ENCODE peak calls at places on chromosomes 7 and 10, in eight cellular contexts. O is ovary, M is heart left ventricle, V is GM12892, Q is NB4, F is HCT116, A is right lobe of liver, W is H54. I is an unnamed sample.

GRCh38 chr7:142866361-142867096 is 11.7 kb downstream of the EPHB6 start:
- DNase-seq in O (no peak), M (peak), V (no peak), Q (no peak), F (no peak), A (no peak), W (peak), I (peak)

GRCh38 chr7:7830122-7830878 is 111.9 kb upstream of the RPA3 start:
- DNase-seq in O (no peak), M (no peak), V (no peak), Q (no peak), F (no peak), A (no peak), W (no peak), I (no peak)

GRCh38 chr7:78473011-78473410 is 674.4 kb downstream of the PHTF2 start:
- DNase-seq in O (no peak), M (no peak), V (no peak), Q (no peak), F (no peak), A (no peak), W (no peak), I (no peak)

GRCh38 chr10:124701881-124702656 is 42.1 kb downstream of the FAM53B start:
- DNase-seq in O (peak), M (peak), V (no peak), Q (no peak), F (no peak), A (peak), W (no peak), I (peak)

GRCh38 chr10:60646966-60647796 is 131.1 kb upstream of the CDK1 start:
- DNase-seq in O (no peak), M (no peak), V (no peak), Q (peak), F (peak), A (no peak), W (no peak), I (peak)

GRCh38 chr7:73557397-73558257 is at the start of gene BCL7B:
- DNase-seq in O (peak), M (peak), V (peak), Q (peak), F (peak), A (peak), W (peak), I (peak)

GRCh38 chr7:87852306-87852705 is 23.9 kb downstream of the SLC25A40 start:
- DNase-seq in O (no peak), M (no peak), V (no peak), Q (peak), F (no peak), A (no peak), W (no peak), I (no peak)

GRCh38 chr10:29048506-29048905 is 240.4 kb upstream of the LYZL1 start:
- DNase-seq in O (no peak), M (no peak), V (no peak), Q (no peak), F (no peak), A (no peak), W (no peak), I (no peak)

GRCh38 chr10:12638103-12638502 is 288.8 kb downstream of the CAMK1D start:
- DNase-seq in O (no peak), M (no peak), V (no peak), Q (peak), F (no peak), A (no peak), W (no peak), I (no peak)

GRCh38 chr10:130686680-130687300 is 550.6 kb downstream of the GLRX3 start:
- DNase-seq in O (no peak), M (no peak), V (no peak), Q (peak), F (no peak), A (no peak), W (no peak), I (no peak)

GRCh38 chr7:47444376-47445098 is 137.4 kb downstream of the TNS3 start:
- DNase-seq in O (no peak), M (no peak), V (no peak), Q (peak), F (no peak), A (no peak), W (no peak), I (peak)

GRCh38 chr7:111363099-111363498 is 199.2 kb downstream of the IMMP2L start:
- DNase-seq in O (no peak), M (no peak), V (no peak), Q (no peak), F (no peak), A (no peak), W (no peak), I (no peak)

GRCh38 chr7:69597278-69598076 is 798 bp upstream of the AUTS2 start:
- DNase-seq in O (no peak), M (peak), V (peak), Q (peak), F (no peak), A (peak), W (peak), I (peak)

GRCh38 chr7:12785473-12785872 is 98.0 kb downstream of the ARL4A start:
- DNase-seq in O (no peak), M (no peak), V (no peak), Q (no peak), F (no peak), A (no peak), W (no peak), I (no peak)

GRCh38 chr10:73060173-73060572 is 36.5 kb downstream of the P4HA1 start:
- DNase-seq in O (no peak), M (no peak), V (no peak), Q (no peak), F (no peak), A (no peak), W (no peak), I (no peak)

GRCh38 chr10:100043796-100044195 is 34.0 kb upstream of the DNMBP start:
- DNase-seq in O (peak), M (peak), V (no peak), Q (peak), F (no peak), A (no peak), W (no peak), I (no peak)

GRCh38 chr7:6436385-6436685 is 11.4 kb downstream of the DAGLB start:
- DNase-seq in O (no peak), M (no peak), V (no peak), Q (peak), F (no peak), A (no peak), W (no peak), I (peak)

GRCh38 chr10:60762554-60762953 is 15.7 kb upstream of the CDK1 start:
- DNase-seq in O (no peak), M (no peak), V (no peak), Q (no peak), F (no peak), A (no peak), W (no peak), I (no peak)

GRCh38 chr10:76560338-76560737 is 1077.3 kb downstream of the KCNMA1 start:
- DNase-seq in O (no peak), M (no peak), V (no peak), Q (no peak), F (no peak), A (no peak), W (no peak), I (no peak)

GRCh38 chr7:78970440-78970916 is 483.0 kb downstream of the MAGI2 start:
- DNase-seq in O (no peak), M (no peak), V (no peak), Q (no peak), F (no peak), A (no peak), W (no peak), I (no peak)

GRCh38 chr10:104445359-104445758 is 91.7 kb downstream of the CFAP58 start:
- DNase-seq in O (no peak), M (no peak), V (no peak), Q (no peak), F (no peak), A (no peak), W (peak), I (no peak)

GRCh38 chr10:116106611-116107010 is 166.4 kb downstream of the GFRA1 start:
- DNase-seq in O (no peak), M (no peak), V (no peak), Q (no peak), F (no peak), A (no peak), W (no peak), I (no peak)

GRCh38 chr10:1374901-1375804 is 319.0 kb downstream of the WDR37 start:
- DNase-seq in O (no peak), M (no peak), V (no peak), Q (no peak), F (no peak), A (no peak), W (no peak), I (no peak)

GRCh38 chr7:108181073-108181985 is 51.2 kb upstream of the LAMB4 start:
- DNase-seq in O (no peak), M (no peak), V (no peak), Q (peak), F (peak), A (no peak), W (no peak), I (peak)

GRCh38 chr7:32116436-32116835 is 46.2 kb upstream of the PDE1C start:
- DNase-seq in O (no peak), M (no peak), V (no peak), Q (no peak), F (no peak), A (no peak), W (no peak), I (no peak)

GRCh38 chr10:46520941-46521340 is 35.5 kb downstream of the GPRIN2 start:
- DNase-seq in O (peak), M (peak), V (no peak), Q (no peak), F (no peak), A (peak), W (peak), I (no peak)

GRCh38 chr10:5765617-5766016 is 47.6 kb downstream of the GDI2 start:
- DNase-seq in O (no peak), M (no peak), V (no peak), Q (no peak), F (no peak), A (no peak), W (no peak), I (no peak)

GRCh38 chr10:5761220-5761619 is 52.0 kb downstream of the GDI2 start:
- DNase-seq in O (no peak), M (no peak), V (no peak), Q (no peak), F (no peak), A (no peak), W (no peak), I (no peak)

GRCh38 chr10:5762531-5762930 is 50.7 kb downstream of the GDI2 start:
- DNase-seq in O (no peak), M (no peak), V (no peak), Q (no peak), F (no peak), A (no peak), W (no peak), I (no peak)

GRCh38 chr10:5766189-5766588 is 47.0 kb downstream of the GDI2 start:
- DNase-seq in O (no peak), M (no peak), V (no peak), Q (no peak), F (no peak), A (no peak), W (no peak), I (no peak)

GRCh38 chr10:5764422-5765297 is 48.6 kb downstream of the GDI2 start:
- DNase-seq in O (no peak), M (no peak), V (no peak), Q (no peak), F (no peak), A (no peak), W (no peak), I (no peak)
- TF ChIP-seq POLR2A in O (no peak), M (no peak), V (no peak), Q (no peak), F (no peak), A (no peak), W (no peak), I (no peak)

GRCh38 chr10:119398996-119399395 is 143.5 kb downstream of the RGS10 start:
- DNase-seq in O (no peak), M (no peak), V (no peak), Q (no peak), F (no peak), A (no peak), W (no peak), I (no peak)

GRCh38 chr10:119403927-119404326 is 138.6 kb downstream of the RGS10 start:
- DNase-seq in O (no peak), M (no peak), V (no peak), Q (no peak), F (no peak), A (no peak), W (no peak), I (no peak)

GRCh38 chr10:119399466-119399865 is 143.1 kb downstream of the RGS10 start:
- DNase-seq in O (no peak), M (no peak), V (no peak), Q (no peak), F (no peak), A (no peak), W (no peak), I (no peak)

GRCh38 chr10:119404719-119405504 is 137.6 kb downstream of the RGS10 start:
- DNase-seq in O (no peak), M (no peak), V (no peak), Q (peak), F (no peak), A (no peak), W (no peak), I (no peak)

GRCh38 chr10:119401671-119402395 is 140.7 kb downstream of the RGS10 start:
- DNase-seq in O (peak), M (peak), V (no peak), Q (no peak), F (peak), A (no peak), W (peak), I (peak)
- TF ChIP-seq POLR2A in O (peak), M (peak), V (no peak), Q (no peak), F (no peak), A (no peak), W (no peak), I (no peak)

DNA sequence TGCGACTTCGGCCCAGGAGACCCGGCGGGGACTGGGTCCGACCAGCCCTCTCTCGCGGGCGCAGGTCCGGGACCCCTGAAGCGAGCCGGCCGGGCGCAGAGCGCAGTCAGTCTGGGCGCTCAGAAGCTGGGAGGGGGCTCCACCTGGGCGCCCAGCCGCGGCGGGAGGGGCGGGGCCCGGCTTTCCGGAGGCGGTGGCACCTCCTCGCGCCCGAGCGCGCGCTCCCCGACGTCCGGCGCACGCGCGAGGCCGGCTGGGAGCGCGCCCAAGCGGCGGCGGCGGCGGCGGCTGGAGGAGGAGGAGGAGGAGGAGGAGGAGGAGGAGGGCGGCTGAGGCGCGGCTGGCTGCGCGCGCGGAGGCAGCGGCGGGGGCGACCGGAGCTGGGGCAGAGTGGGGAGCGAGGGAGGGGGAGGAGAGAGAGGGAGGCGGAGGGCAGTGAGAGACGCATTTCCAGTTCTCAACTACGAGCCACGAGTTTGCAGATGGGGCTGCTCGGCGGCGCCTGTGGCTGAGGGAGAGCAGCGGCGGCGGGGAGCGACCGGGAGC is at the start of gene PALS2:
- DNase-seq in O (peak), M (peak), V (peak), Q (peak), F (peak), A (peak), W (peak), I (peak)
- TF ChIP-seq POLR2A in O (peak), M (no peak), V (peak), Q (peak), F (peak), A (peak), W (peak), I (no peak)

DNA sequence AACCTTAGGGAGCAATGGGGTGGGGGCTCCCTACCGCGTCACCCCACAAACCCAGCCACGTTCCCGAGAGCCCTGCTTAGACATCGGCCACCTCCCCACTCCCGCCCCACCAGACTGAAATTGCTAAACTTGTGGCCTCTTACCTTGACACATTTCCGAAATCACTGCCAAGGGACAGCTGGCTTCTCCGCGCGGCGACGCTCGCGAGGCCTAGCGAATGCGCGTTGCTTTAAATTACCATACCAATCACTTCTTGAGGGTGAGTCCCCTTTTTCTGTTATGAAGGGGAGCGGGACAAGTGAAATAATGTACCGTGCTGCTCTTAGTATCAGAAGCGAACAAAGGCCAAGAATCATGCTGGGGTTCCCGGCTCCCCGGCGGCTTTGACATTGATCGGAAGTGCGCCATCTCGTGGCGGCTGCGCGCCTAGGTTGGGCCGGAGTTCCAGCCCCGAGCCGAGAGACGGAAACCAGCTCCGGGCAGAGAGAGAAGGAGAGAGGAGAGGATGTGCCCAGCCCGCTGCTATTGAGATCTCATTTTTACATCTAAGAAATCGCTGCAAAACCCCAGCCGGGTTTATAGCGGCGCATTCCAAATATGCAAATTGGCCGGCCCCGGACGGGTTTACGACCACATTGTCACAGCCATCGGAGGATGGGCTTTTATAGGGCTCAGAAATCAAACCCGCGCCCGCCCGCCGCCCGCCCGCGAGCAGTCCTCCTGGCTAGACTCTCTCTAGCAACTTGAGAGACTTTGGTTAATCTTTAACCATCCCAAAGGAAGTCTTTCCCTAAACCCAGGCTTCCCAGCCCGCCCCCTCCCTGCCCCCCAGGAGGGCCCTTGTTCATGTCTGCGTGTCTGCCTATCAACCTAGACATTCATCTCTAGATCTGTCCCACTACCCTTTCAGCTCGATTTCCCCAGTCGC is 5.3 kb downstream of the HOXA11 start:
- DNase-seq in O (no peak), M (peak), V (peak), Q (peak), F (no peak), A (peak), W (peak), I (peak)
- TF ChIP-seq POLR2A in O (no peak), M (no peak), V (no peak), Q (no peak), F (no peak), A (no peak), W (no peak), I (no peak)

GRCh38 chr7:114085313-114085591 is 166.4 kb upstream of the PPP1R3A start:
- DNase-seq in O (no peak), M (no peak), V (no peak), Q (no peak), F (no peak), A (no peak), W (no peak), I (no peak)

GRCh38 chr7:114082934-114083647 is 164.3 kb upstream of the PPP1R3A start:
- DNase-seq in O (peak), M (no peak), V (no peak), Q (no peak), F (no peak), A (peak), W (no peak), I (no peak)

GRCh38 chr7:114085592-114086490 is 167.0 kb upstream of the PPP1R3A start:
- DNase-seq in O (peak), M (peak), V (peak), Q (peak), F (peak), A (peak), W (no peak), I (peak)

GRCh38 chr7:114083714-114084113 is 164.9 kb upstream of the PPP1R3A start:
- DNase-seq in O (no peak), M (no peak), V (no peak), Q (no peak), F (no peak), A (no peak), W (no peak), I (no peak)

GRCh38 chr7:114084381-114085312 is 165.8 kb upstream of the PPP1R3A start:
- DNase-seq in O (peak), M (no peak), V (no peak), Q (no peak), F (no peak), A (peak), W (no peak), I (no peak)
- TF ChIP-seq POLR2A in O (no peak), M (no peak), V (no peak), Q (no peak), F (no peak), A (no peak), W (no peak), I (no peak)

DNA sequence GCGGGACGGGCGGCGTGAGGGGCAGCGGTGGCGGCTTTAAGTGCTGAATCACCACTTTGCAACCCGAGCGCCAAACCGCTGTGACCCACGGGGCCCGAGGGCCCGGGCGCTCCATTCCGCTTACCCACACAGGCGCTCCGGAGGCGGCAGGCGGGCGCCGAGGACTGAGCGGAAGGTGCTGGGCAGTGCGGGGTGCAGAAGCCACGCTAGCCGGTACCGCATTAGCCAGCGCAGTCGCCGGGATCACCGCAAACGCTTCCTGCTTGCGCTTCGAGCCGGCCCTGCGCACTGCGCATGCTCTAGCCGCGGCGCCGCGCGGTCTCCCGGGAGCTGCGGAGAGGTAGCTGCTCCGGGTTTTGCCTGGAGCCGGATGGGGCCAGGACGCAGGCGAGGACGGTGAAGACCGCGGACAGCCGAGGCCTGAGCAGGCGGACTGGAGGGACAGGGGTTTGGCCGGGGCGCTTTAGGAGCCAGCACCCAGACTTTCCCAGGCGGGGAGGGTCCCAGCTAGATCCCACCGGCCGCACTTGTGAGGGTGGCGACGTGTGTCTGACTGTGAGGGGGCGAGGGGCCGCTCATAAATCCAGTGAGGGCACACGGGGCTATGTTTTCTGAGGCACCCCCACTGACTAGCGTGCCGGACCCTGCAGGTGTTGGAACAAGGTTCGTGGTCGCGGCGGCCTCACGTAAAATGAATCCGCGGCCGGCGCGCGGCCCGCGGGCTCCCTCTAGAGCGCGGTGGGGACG is at the start of gene IDE:
- DNase-seq in O (peak), M (peak), V (peak), Q (peak), F (peak), A (peak), W (peak), I (peak)
- TF ChIP-seq POLR2A in O (peak), M (peak), V (peak), Q (peak), F (peak), A (peak), W (peak), I (peak)

I was measured in erythroblast.